ENCODE peak calls at places on chromosomes 5 and 9, in nine cellular contexts. One of them, this sample, is unnamed.

GRCh38 chr9:78676009-78676408 is 379.1 kb downstream of the PSAT1 start:
- DNase-seq in astrocyte of the spinal cord: no peak
- DNase-seq in mucosa of descending colon: no peak
- DNase-seq in neural progenitor cell: no peak
- DNase-seq in NCI-H1092: no peak
- DNase-seq in CD4-positive, CD25-positive, alpha-beta regulatory T cell: no peak
- DNase-seq in stimulated activated CD8-positive, alpha-beta memory T cell treated with anti-CD3 and anti-CD28 coated beads, Interleukin-12 subunit alpha, Interleukin-12 subunit beta, amount 100 ng/mL, for 1 hour: no peak
- DNase-seq in stimulated activated CD4-positive, alpha-beta T cell treated with anti-CD3 and anti-CD28 coated beads, TNF-alpha, amount 100 ng/mL, for 4 hours: no peak
- DNase-seq in SW480: no peak
- DNase-seq in this sample: no peak

GRCh38 chr5:112419050-112419595 is at the start of gene EPB41L4A:
- DNase-seq in neural progenitor cell: peak; percentile 80
- DNase-seq in stimulated activated CD8-positive, alpha-beta memory T cell treated with anti-CD3 and anti-CD28 coated beads, Interleukin-12 subunit alpha, Interleukin-12 subunit beta, amount 100 ng/mL, for 1 hour: no peak
- DNase-seq in astrocyte of the spinal cord: no peak
- DNase-seq in NCI-H1092: no peak
- DNase-seq in mucosa of descending colon: peak; percentile 61
- DNase-seq in CD4-positive, CD25-positive, alpha-beta regulatory T cell: no peak
- DNase-seq in SW480: peak; percentile 55
- DNase-seq in stimulated activated CD4-positive, alpha-beta T cell treated with anti-CD3 and anti-CD28 coated beads, TNF-alpha, amount 100 ng/mL, for 4 hours: no peak
- DNase-seq in this sample: peak; percentile 40

GRCh38 chr5:21791304-21791703 is 1061.8 kb downstream of the CDH12 start:
- DNase-seq in mucosa of descending colon: no peak
- DNase-seq in stimulated activated CD4-positive, alpha-beta T cell treated with anti-CD3 and anti-CD28 coated beads, TNF-alpha, amount 100 ng/mL, for 4 hours: no peak
- DNase-seq in stimulated activated CD8-positive, alpha-beta memory T cell treated with anti-CD3 and anti-CD28 coated beads, Interleukin-12 subunit alpha, Interleukin-12 subunit beta, amount 100 ng/mL, for 1 hour: no peak
- DNase-seq in SW480: no peak
- DNase-seq in NCI-H1092: no peak
- DNase-seq in neural progenitor cell: no peak
- DNase-seq in CD4-positive, CD25-positive, alpha-beta regulatory T cell: no peak
- DNase-seq in astrocyte of the spinal cord: no peak
- DNase-seq in this sample: no peak

GRCh38 chr9:116990592-116990991 is 303.5 kb downstream of the TRIM32 start:
- DNase-seq in mucosa of descending colon: no peak
- DNase-seq in SW480: no peak
- DNase-seq in NCI-H1092: no peak
- DNase-seq in astrocyte of the spinal cord: no peak
- DNase-seq in stimulated activated CD4-positive, alpha-beta T cell treated with anti-CD3 and anti-CD28 coated beads, TNF-alpha, amount 100 ng/mL, for 4 hours: no peak
- DNase-seq in CD4-positive, CD25-positive, alpha-beta regulatory T cell: no peak
- DNase-seq in stimulated activated CD8-positive, alpha-beta memory T cell treated with anti-CD3 and anti-CD28 coated beads, Interleukin-12 subunit alpha, Interleukin-12 subunit beta, amount 100 ng/mL, for 1 hour: no peak
- DNase-seq in neural progenitor cell: no peak
- DNase-seq in this sample: no peak

GRCh38 chr9:10613413-10613812 is 611 bp upstream of the PTPRD start:
- DNase-seq in stimulated activated CD4-positive, alpha-beta T cell treated with anti-CD3 and anti-CD28 coated beads, TNF-alpha, amount 100 ng/mL, for 4 hours: no peak
- DNase-seq in stimulated activated CD8-positive, alpha-beta memory T cell treated with anti-CD3 and anti-CD28 coated beads, Interleukin-12 subunit alpha, Interleukin-12 subunit beta, amount 100 ng/mL, for 1 hour: no peak
- DNase-seq in NCI-H1092: peak; percentile 15
- DNase-seq in CD4-positive, CD25-positive, alpha-beta regulatory T cell: no peak
- DNase-seq in mucosa of descending colon: no peak
- DNase-seq in SW480: no peak
- DNase-seq in astrocyte of the spinal cord: peak; percentile 2
- DNase-seq in neural progenitor cell: no peak
- DNase-seq in this sample: no peak

GRCh38 chr5:150513375-150514309 is 5.7 kb downstream of the NDST1 start:
- DNase-seq in stimulated activated CD8-positive, alpha-beta memory T cell treated with anti-CD3 and anti-CD28 coated beads, Interleukin-12 subunit alpha, Interleukin-12 subunit beta, amount 100 ng/mL, for 1 hour: no peak
- DNase-seq in stimulated activated CD4-positive, alpha-beta T cell treated with anti-CD3 and anti-CD28 coated beads, TNF-alpha, amount 100 ng/mL, for 4 hours: no peak
- DNase-seq in astrocyte of the spinal cord: peak; percentile 23
- DNase-seq in NCI-H1092: no peak
- DNase-seq in neural progenitor cell: no peak
- DNase-seq in mucosa of descending colon: no peak
- DNase-seq in SW480: no peak
- DNase-seq in CD4-positive, CD25-positive, alpha-beta regulatory T cell: no peak
- DNase-seq in this sample: no peak

GRCh38 chr9:126357074-126357473 is 30.4 kb downstream of the MVB12B start:
- DNase-seq in stimulated activated CD4-positive, alpha-beta T cell treated with anti-CD3 and anti-CD28 coated beads, TNF-alpha, amount 100 ng/mL, for 4 hours: no peak
- DNase-seq in SW480: no peak
- DNase-seq in astrocyte of the spinal cord: no peak
- DNase-seq in NCI-H1092: no peak
- DNase-seq in CD4-positive, CD25-positive, alpha-beta regulatory T cell: no peak
- DNase-seq in mucosa of descending colon: no peak
- DNase-seq in neural progenitor cell: no peak
- DNase-seq in stimulated activated CD8-positive, alpha-beta memory T cell treated with anti-CD3 and anti-CD28 coated beads, Interleukin-12 subunit alpha, Interleukin-12 subunit beta, amount 100 ng/mL, for 1 hour: no peak
- DNase-seq in this sample: no peak

GRCh38 chr9:71353723-71354122 is 232.3 kb upstream of the TRPM3 start:
- DNase-seq in stimulated activated CD4-positive, alpha-beta T cell treated with anti-CD3 and anti-CD28 coated beads, TNF-alpha, amount 100 ng/mL, for 4 hours: no peak
- DNase-seq in NCI-H1092: no peak
- DNase-seq in astrocyte of the spinal cord: peak; percentile 23
- DNase-seq in mucosa of descending colon: no peak
- DNase-seq in stimulated activated CD8-positive, alpha-beta memory T cell treated with anti-CD3 and anti-CD28 coated beads, Interleukin-12 subunit alpha, Interleukin-12 subunit beta, amount 100 ng/mL, for 1 hour: no peak
- DNase-seq in neural progenitor cell: no peak
- DNase-seq in CD4-positive, CD25-positive, alpha-beta regulatory T cell: no peak
- DNase-seq in SW480: no peak
- DNase-seq in this sample: no peak

GRCh38 chr5:111680737-111681413 is 76.1 kb downstream of the NREP start:
- DNase-seq in NCI-H1092: no peak
- DNase-seq in stimulated activated CD4-positive, alpha-beta T cell treated with anti-CD3 and anti-CD28 coated beads, TNF-alpha, amount 100 ng/mL, for 4 hours: no peak
- DNase-seq in stimulated activated CD8-positive, alpha-beta memory T cell treated with anti-CD3 and anti-CD28 coated beads, Interleukin-12 subunit alpha, Interleukin-12 subunit beta, amount 100 ng/mL, for 1 hour: no peak
- DNase-seq in neural progenitor cell: no peak
- DNase-seq in astrocyte of the spinal cord: peak; percentile 98
- DNase-seq in CD4-positive, CD25-positive, alpha-beta regulatory T cell: no peak
- DNase-seq in mucosa of descending colon: no peak
- DNase-seq in SW480: peak; percentile 51
- DNase-seq in this sample: no peak

GRCh38 chr9:127734247-127734746 is 797 bp downstream of the TOR2A start:
- DNase-seq in SW480: no peak
- DNase-seq in stimulated activated CD4-positive, alpha-beta T cell treated with anti-CD3 and anti-CD28 coated beads, TNF-alpha, amount 100 ng/mL, for 4 hours: no peak
- DNase-seq in neural progenitor cell: no peak
- DNase-seq in CD4-positive, CD25-positive, alpha-beta regulatory T cell: no peak
- DNase-seq in astrocyte of the spinal cord: no peak
- DNase-seq in NCI-H1092: no peak
- DNase-seq in mucosa of descending colon: no peak
- DNase-seq in stimulated activated CD8-positive, alpha-beta memory T cell treated with anti-CD3 and anti-CD28 coated beads, Interleukin-12 subunit alpha, Interleukin-12 subunit beta, amount 100 ng/mL, for 1 hour: no peak
- DNase-seq in this sample: no peak

GRCh38 chr9:72952394-72952720 is 496 bp downstream of the ALDH1A1 start:
- DNase-seq in CD4-positive, CD25-positive, alpha-beta regulatory T cell: no peak
- DNase-seq in astrocyte of the spinal cord: no peak
- DNase-seq in stimulated activated CD8-positive, alpha-beta memory T cell treated with anti-CD3 and anti-CD28 coated beads, Interleukin-12 subunit alpha, Interleukin-12 subunit beta, amount 100 ng/mL, for 1 hour: no peak
- DNase-seq in NCI-H1092: no peak
- DNase-seq in neural progenitor cell: no peak
- DNase-seq in mucosa of descending colon: no peak
- DNase-seq in SW480: no peak
- DNase-seq in stimulated activated CD4-positive, alpha-beta T cell treated with anti-CD3 and anti-CD28 coated beads, TNF-alpha, amount 100 ng/mL, for 4 hours: no peak
- DNase-seq in this sample: no peak

GRCh38 chr5:169904059-169904458 is 76.2 kb downstream of the INSYN2B start:
- DNase-seq in mucosa of descending colon: no peak
- DNase-seq in NCI-H1092: no peak
- DNase-seq in CD4-positive, CD25-positive, alpha-beta regulatory T cell: no peak
- DNase-seq in astrocyte of the spinal cord: peak; percentile 55
- DNase-seq in stimulated activated CD4-positive, alpha-beta T cell treated with anti-CD3 and anti-CD28 coated beads, TNF-alpha, amount 100 ng/mL, for 4 hours: no peak
- DNase-seq in stimulated activated CD8-positive, alpha-beta memory T cell treated with anti-CD3 and anti-CD28 coated beads, Interleukin-12 subunit alpha, Interleukin-12 subunit beta, amount 100 ng/mL, for 1 hour: no peak
- DNase-seq in SW480: no peak
- DNase-seq in neural progenitor cell: no peak
- DNase-seq in this sample: no peak